ENCODE peak calls at places on chromosomes 11 and 22, in five cellular contexts. B is fibroblast of lung, V is pancreas, A is posterior vena cava, P is retina. K is an unnamed sample.

GRCh38 chr11:20634044-20634443 is 34.6 kb downstream of the SLC6A5 start:
- DNase-seq in A (no peak), B (no peak), V (no peak), P (no peak), K (no peak)

GRCh38 chr22:20450551-20450906 is 12.9 kb upstream of the SCARF2 start:
- DNase-seq in V (no peak), P (no peak), B (no peak), A (no peak), K (no peak)

GRCh38 chr11:1970956-1971355 is 23.8 kb downstream of the MRPL23 start:
- DNase-seq in B (no peak), A (no peak), P (no peak), V (no peak), K (peak)

GRCh38 chr11:6927030-6927617 is 898 bp downstream of the ZNF215 start:
- DNase-seq in B (peak), P (peak), V (no peak), A (no peak), K (no peak)

GRCh38 chr11:84157639-84158038 is 871.5 kb upstream of the CCDC90B start:
- DNase-seq in P (no peak), B (no peak), V (no peak), A (no peak), K (no peak)

GRCh38 chr11:126305699-126306098 is 1.8 kb downstream of the DCPS start:
- DNase-seq in B (no peak), A (no peak), P (no peak), V (no peak), K (peak)

GRCh38 chr22:37529652-37530345 is 10.6 kb upstream of the CARD10 start:
- DNase-seq in V (no peak), P (no peak), A (no peak), B (no peak), K (no peak)

GRCh38 chr11:34783816-34784317 is 132.3 kb downstream of the APIP start:
- DNase-seq in A (no peak), V (no peak), P (no peak), B (no peak), K (no peak)

GRCh38 chr22:38193580-38193979 is 8.2 kb upstream of the MAFF start:
- DNase-seq in V (no peak), B (peak), A (peak), P (no peak), K (peak)

GRCh38 chr11:62370743-62371440 is 33.6 kb downstream of the ASRGL1 start:
- DNase-seq in P (no peak), B (no peak), V (peak), A (no peak), K (no peak)

GRCh38 chr11:96178014-96178745 is 164.8 kb downstream of the MAML2 start:
- DNase-seq in V (no peak), P (peak), B (no peak), A (no peak), K (no peak)

GRCh38 chr11:67500818-67501584 is 4.2 kb downstream of the PITPNM1 start:
- DNase-seq in P (no peak), A (no peak), B (no peak), V (no peak), K (no peak)

GRCh38 chr11:44955019-44955738 is 4.5 kb upstream of the TP53I11 start:
- DNase-seq in V (peak), B (peak), A (peak), P (no peak), K (peak)

GRCh38 chr11:114260077-114260476 is 36.1 kb upstream of the NNMT start:
- DNase-seq in P (no peak), A (peak), B (no peak), V (no peak), K (no peak)

GRCh38 chr11:67264886-67265632 is 1.2 kb upstream of the GRK2 start:
- DNase-seq in V (no peak), B (no peak), A (peak), P (no peak), K (peak)

GRCh38 chr22:25736378-25737011 is 5.5 kb upstream of the MYO18B start:
- DNase-seq in A (no peak), B (no peak), V (no peak), P (no peak), K (no peak)

GRCh38 chr11:78417175-78417887 is at the start of gene GAB2:
- DNase-seq in V (peak), B (no peak), A (no peak), P (no peak), K (no peak)

GRCh38 chr11:210803-211180 is 3.3 kb downstream of the RIC8A start:
- DNase-seq in P (no peak), V (peak), B (no peak), A (peak), K (no peak)

GRCh38 chr11:78699606-78700005 is 124.9 kb upstream of the NARS2 start:
- DNase-seq in V (no peak), B (no peak), A (no peak), P (peak), K (no peak)

GRCh38 chr11:19939415-19939929 is 220.8 kb downstream of the DBX1 start:
- DNase-seq in A (no peak), P (no peak), B (no peak), V (no peak), K (no peak)

GRCh38 chr11:95282337-95282751 is 51.3 kb upstream of the SESN3 start:
- DNase-seq in B (peak), P (no peak), V (no peak), A (no peak), K (no peak)

GRCh38 chr11:15710593-15711260 is 596.0 kb downstream of the INSC start:
- DNase-seq in B (no peak), A (no peak), V (no peak), P (no peak), K (no peak)

GRCh38 chr22:30425616-30426394 is at the start of gene MTFP1:
- DNase-seq in B (peak), V (peak), P (peak), A (peak), K (peak)

GRCh38 chr22:29344137-29344536 is 28.6 kb upstream of the RASL10A start:
- DNase-seq in V (peak), P (no peak), B (peak), A (no peak), K (peak)

GRCh38 chr22:23233746-23234408 is 53.6 kb downstream of the BCR start:
- DNase-seq in V (no peak), B (peak), P (no peak), A (no peak), K (peak)

GRCh38 chr11:65478411-65479183 is 20.2 kb upstream of the MALAT1 start:
- DNase-seq in P (peak), A (peak), B (peak), V (peak), K (peak)

GRCh38 chr22:21632237-21632895 is at the start of gene CCDC116:
- DNase-seq in A (peak), V (no peak), B (no peak), P (no peak), K (no peak)

GRCh38 chr22:20569059-20570058 is 61.9 kb downstream of the MED15 start:
- DNase-seq in A (peak), B (peak), V (peak), P (no peak), K (no peak)

GRCh38 chr11:38323961-38324761 is 1726.1 kb upstream of the RAG2 start:
- DNase-seq in A (no peak), V (no peak), P (no peak), B (no peak), K (no peak)

GRCh38 chr22:49261616-49262015 is 566.1 kb downstream of the BRD1 start:
- DNase-seq in P (no peak), A (peak), B (no peak), V (no peak), K (no peak)

GRCh38 chr11:96061730-96062524 is 138.0 kb upstream of the MTMR2 start:
- DNase-seq in A (no peak), B (no peak), V (no peak), P (no peak), K (no peak)

GRCh38 chr11:12741671-12742216 is 67.5 kb downstream of the TEAD1 start:
- DNase-seq in V (no peak), P (no peak), B (no peak), A (no peak), K (no peak)

GRCh38 chr11:128716661-128717210 is 22.9 kb downstream of the FLI1 start:
- DNase-seq in B (peak), A (no peak), P (peak), V (no peak), K (no peak)

GRCh38 chr11:62372871-62373270 is 35.6 kb downstream of the ASRGL1 start:
- DNase-seq in P (no peak), B (no peak), V (no peak), A (no peak), K (no peak)

GRCh38 chr11:126483796-126484195 is 128.3 kb downstream of the ST3GAL4 start:
- DNase-seq in A (peak), B (no peak), V (no peak), P (no peak), K (no peak)

GRCh38 chr11:115042002-115042401 is 363.7 kb downstream of the NXPE2 start:
- DNase-seq in P (peak), B (no peak), A (no peak), V (no peak), K (no peak)

GRCh38 chr11:76797341-76798201 is 14.4 kb downstream of the TSKU start:
- DNase-seq in P (no peak), A (peak), V (no peak), B (no peak), K (no peak)

GRCh38 chr11:35015621-35016387 is 99.4 kb downstream of the PDHX start:
- DNase-seq in V (no peak), B (no peak), A (no peak), P (no peak), K (no peak)

GRCh38 chr11:43943931-43944751 is 1.7 kb downstream of the C11orf96 start:
- DNase-seq in V (no peak), B (no peak), A (peak), P (peak), K (peak)

K was measured in ovary.